ENCODE peak calls at places on chromosomes 12 and 14, in five cellular contexts. O, C, I, A and N are unnamed samples.

GRCh38 chr14:100645200-100645985 is 58.2 kb upstream of the BEGAIN start:
- DNase-seq in A (peak), C (peak), I (peak), O (peak), N (peak)

GRCh38 chr12:69987453-69988102 is 162.6 kb downstream of the MYRFL start:
- DNase-seq in I (peak), O (peak), A (peak), C (no peak), N (no peak)

GRCh38 chr12:80188566-80188965 is 89.2 kb downstream of the OTOGL start:
- DNase-seq in I (no peak), A (no peak), O (no peak), C (no peak), N (no peak)

GRCh38 chr12:62606654-62607053 is 140.0 kb downstream of the MON2 start:
- DNase-seq in O (no peak), A (no peak), I (no peak), C (no peak), N (no peak)

GRCh38 chr14:101502761-101503392 is 58.4 kb upstream of the DIO3 start:
- DNase-seq in A (no peak), C (no peak), I (peak), O (no peak), N (peak)

GRCh38 chr12:3332190-3332589 is 158.8 kb upstream of the PRMT8 start:
- DNase-seq in C (no peak), I (no peak), A (peak), O (no peak), N (no peak)

GRCh38 chr12:131825146-131825892 is 2.9 kb upstream of the MMP17 start:
- DNase-seq in C (no peak), I (no peak), O (no peak), A (no peak), N (no peak)

GRCh38 chr12:39369756-39370155 is 73.2 kb downstream of the KIF21A start:
- DNase-seq in I (no peak), A (no peak), O (no peak), C (no peak), N (no peak)

GRCh38 chr12:56487448-56488040 is 417 bp downstream of the GLS2 start:
- DNase-seq in O (peak), I (peak), A (peak), C (peak), N (peak)

GRCh38 chr14:72558721-72559120 is 335.2 kb downstream of the DPF3 start:
- DNase-seq in A (no peak), C (no peak), O (no peak), I (no peak), N (no peak)

GRCh38 chr14:75401356-75401755 is 26.5 kb upstream of the JDP2 start:
- DNase-seq in O (peak), C (no peak), A (no peak), I (peak), N (no peak)

GRCh38 chr12:122602456-122602855 is 75.4 kb downstream of the KNTC1 start:
- DNase-seq in C (no peak), A (no peak), O (no peak), I (no peak), N (no peak)

GRCh38 chr14:63897706-63898105 is 44.9 kb downstream of the SYNE2 start:
- DNase-seq in I (no peak), O (no peak), C (no peak), A (peak), N (no peak)

GRCh38 chr14:28913056-28913455 is 146.5 kb downstream of the FOXG1 start:
- DNase-seq in A (no peak), C (no peak), I (no peak), O (no peak), N (no peak)

GRCh38 chr12:110537605-110538409 is 35.7 kb downstream of the RAD9B start:
- DNase-seq in I (peak), A (peak), O (peak), C (no peak), N (no peak)

GRCh38 chr12:121894633-121895032 is 6.0 kb downstream of the PSMD9 start:
- DNase-seq in C (no peak), I (no peak), O (no peak), A (peak), N (no peak)

GRCh38 chr12:120583478-120584030 is 2.4 kb upstream of the POP5 start:
- DNase-seq in I (peak), A (peak), O (peak), C (peak), N (peak)

GRCh38 chr12:79406993-79407392 is 283.8 kb downstream of the PAWR start:
- DNase-seq in O (no peak), C (no peak), I (no peak), A (no peak), N (no peak)

GRCh38 chr14:20477211-20477876 is 8.1 kb downstream of the PNP start:
- DNase-seq in O (peak), I (no peak), C (no peak), A (peak), N (no peak)

GRCh38 chr14:104743461-104744380 is 9.2 kb upstream of the SIVA1 start:
- DNase-seq in C (peak), I (no peak), A (no peak), O (no peak), N (no peak)

GRCh38 chr12:121296618-121297476 is at the start of gene CAMKK2:
- DNase-seq in O (peak), C (peak), A (peak), I (peak), N (peak)

GRCh38 chr12:62604856-62605255 is 138.2 kb downstream of the MON2 start:
- DNase-seq in C (no peak), A (no peak), I (no peak), O (no peak), N (no peak)

GRCh38 chr14:85909581-85909980 is 379.6 kb downstream of the FLRT2 start:
- DNase-seq in I (no peak), O (no peak), C (no peak), A (no peak), N (no peak)
- TF ChIP-seq CTCF in I (no peak), O (no peak), C (no peak), A (no peak), N (no peak)

GRCh38 chr14:51369814-51370213 is 129.8 kb downstream of the TMX1 start:
- DNase-seq in I (no peak), C (no peak), O (no peak), A (no peak), N (no peak)
- TF ChIP-seq CTCF in I (peak), C (no peak), O (peak), A (peak), N (no peak)

GRCh38 chr12:89935850-89936249 is 227.2 kb upstream of the ATP2B1 start:
- DNase-seq in C (no peak), A (no peak), O (no peak), I (no peak), N (no peak)
- TF ChIP-seq CTCF in C (no peak), A (no peak), O (no peak), I (no peak), N (no peak)

GRCh38 chr14:93977171-93977570 is 801 bp upstream of the ASB2 start:
- DNase-seq in I (no peak), A (no peak), C (no peak), O (no peak), N (no peak)

GRCh38 chr14:93976477-93977057 is at the start of gene ASB2:
- DNase-seq in C (no peak), A (peak), O (peak), I (no peak), N (no peak)

GRCh38 chr14:93974833-93975232 is 1.5 kb downstream of the ASB2 start:
- DNase-seq in A (no peak), I (no peak), O (peak), C (peak), N (no peak)

GRCh38 chr14:93974299-93974698 is 2.1 kb downstream of the ASB2 start:
- DNase-seq in A (no peak), C (no peak), O (no peak), I (no peak), N (no peak)

DNA sequence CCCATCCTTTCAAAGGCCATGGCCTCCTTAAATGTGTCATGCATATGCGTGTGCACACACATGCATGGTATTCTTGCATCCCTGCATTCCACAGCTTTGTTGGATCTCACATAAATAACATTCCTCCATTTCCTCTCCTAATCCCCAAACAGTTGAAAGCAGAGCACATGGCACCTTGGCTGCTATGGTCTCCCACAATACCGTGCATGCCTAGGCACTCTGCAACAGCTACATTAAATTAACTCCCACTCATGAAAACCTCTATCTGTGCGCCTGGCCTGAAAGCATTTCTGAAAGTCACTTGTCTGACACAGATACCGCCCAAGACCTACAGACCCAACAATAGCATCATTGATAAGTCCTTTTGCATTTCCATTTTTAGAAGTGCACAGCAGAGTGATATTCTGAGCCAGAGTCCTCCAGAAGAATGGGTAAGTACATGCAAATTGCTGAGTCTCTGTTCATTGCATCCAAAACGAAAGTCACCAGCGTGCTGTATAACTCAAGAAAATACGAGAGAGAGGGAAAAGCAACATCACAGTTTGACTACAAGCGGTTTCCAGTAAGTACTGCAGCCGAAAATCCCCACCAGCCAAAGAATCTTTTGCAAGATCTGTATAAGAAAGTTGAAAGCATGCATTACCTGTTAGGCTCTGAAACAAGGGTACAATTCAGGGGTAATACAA is 436 bp downstream of the ASB2 start:
- DNase-seq in O (no peak), C (no peak), A (no peak), I (no peak), N (no peak)
- TF ChIP-seq CTCF in O (no peak), C (no peak), A (no peak), I (no peak), N (no peak)

GRCh38 chr14:39704581-39704980 is 272.3 kb upstream of the FBXO33 start:
- DNase-seq in O (no peak), A (no peak), C (no peak), I (no peak), N (no peak)
- TF ChIP-seq CTCF in O (no peak), A (no peak), C (no peak), I (no peak), N (no peak)